ENCODE peak calls at places on chromosome 16, in seven cellular contexts. N, Q, Z, G, P, O and E are unnamed samples.

GRCh38 chr16:19044781-19045180 is 22.6 kb upstream of the COQ7 start:
- DNase-seq in N (no peak), Q (no peak), Z (no peak), G (no peak), P (no peak), O (no peak), E (no peak)

GRCh38 chr16:84673203-84673535 is 24.9 kb downstream of the KLHL36 start:
- DNase-seq in N (no peak), Q (no peak), Z (no peak), G (no peak), P (no peak), O (no peak), E (peak)

GRCh38 chr16:81693047-81693446 is 86.0 kb upstream of the PLCG2 start:
- DNase-seq in N (no peak), Q (no peak), Z (no peak), G (no peak), P (no peak), O (no peak), E (no peak)

GRCh38 chr16:89460556-89460955 is 29.8 kb downstream of the ANKRD11 start:
- DNase-seq in N (no peak), Q (no peak), Z (no peak), G (no peak), P (no peak), O (no peak), E (no peak)

GRCh38 chr16:11796227-11797165 is 562 bp downstream of the ZC3H7A start:
- DNase-seq in N (peak), Q (peak), Z (no peak), G (no peak), P (no peak), O (no peak), E (peak)

GRCh38 chr16:68374961-68375660 is 64.3 kb downstream of the PRMT7 start:
- DNase-seq in N (no peak), Q (no peak), Z (no peak), G (no peak), P (no peak), O (no peak), E (no peak)

GRCh38 chr16:73057369-73058210 is 9.7 kb upstream of the ZFHX3 start:
- DNase-seq in N (no peak), Q (peak), Z (no peak), G (peak), P (no peak), O (no peak), E (no peak)

GRCh38 chr16:30567160-30567990 is 4.1 kb downstream of the ZNF688 start:
- DNase-seq in N (no peak), Q (no peak), Z (peak), G (no peak), P (no peak), O (no peak), E (peak)

GRCh38 chr16:53530046-53530445 is 27.0 kb upstream of the AKTIP start:
- DNase-seq in N (no peak), Q (no peak), Z (no peak), G (no peak), P (no peak), O (no peak), E (no peak)

GRCh38 chr16:55142405-55142804 is 181.6 kb upstream of the IRX6 start:
- DNase-seq in N (no peak), Q (no peak), Z (no peak), G (no peak), P (no peak), O (no peak), E (no peak)

GRCh38 chr16:72749091-72749490 is 298.8 kb downstream of the ZFHX3 start:
- DNase-seq in N (no peak), Q (no peak), Z (no peak), G (no peak), P (no peak), O (no peak), E (no peak)